ENCODE peak calls at places on chromosomes 6 and 20, in four cellular contexts. T is sigmoid colon; K is CD8-positive, alpha-beta T cell; D is Karpas-422. O is an unnamed sample.
A peak's percentile ranks its signal among the peaks of the same experiment; 100 is the strongest.

GRCh38 chr6:156779206-156780116 is 2.3 kb downstream of the ARID1B start:
- DNase-seq in K (peak; percentile 52), D (peak; percentile 78), T (peak; percentile 74), O (peak; percentile 39)

GRCh38 chr20:38893485-38894090 is 32.6 kb upstream of the FAM83D start:
- DNase-seq in T (no peak), K (peak; percentile 81), D (peak; percentile 89), O (peak; percentile 84)

GRCh38 chr6:137878810-137879285 is 11.8 kb downstream of the TNFAIP3 start:
- DNase-seq in K (no peak), D (no peak), T (peak; percentile 65), O (no peak)

GRCh38 chr6:1949533-1949932 is 295.9 kb downstream of the GMDS start:
- DNase-seq in K (no peak), D (no peak), T (no peak), O (no peak)

GRCh38 chr6:106223300-106223930 is 102.1 kb downstream of the ATG5 start:
- DNase-seq in T (no peak), K (peak; percentile 75), D (peak; percentile 89), O (peak; percentile 57)

GRCh38 chr6:132405143-132405915 is 4.1 kb upstream of the MOXD1 start:
- DNase-seq in D (no peak), K (no peak), T (no peak), O (no peak)

GRCh38 chr6:505374-505773 is 113.8 kb downstream of the IRF4 start:
- DNase-seq in K (no peak), T (no peak), D (no peak), O (no peak)

GRCh38 chr6:134152767-134153485 is 100.5 kb upstream of the SLC2A12 start:
- DNase-seq in T (no peak), D (no peak), K (no peak), O (no peak)

GRCh38 chr20:48583801-48584200 is 244.0 kb downstream of the PREX1 start:
- DNase-seq in K (no peak), T (peak; percentile 46), D (no peak), O (no peak)

GRCh38 chr20:36656733-36657132 is 10.7 kb upstream of the SLA2 start:
- DNase-seq in T (no peak), K (no peak), D (no peak), O (no peak)

GRCh38 chr6:155171109-155171746 is 92.6 kb upstream of the CLDN20 start:
- DNase-seq in D (no peak), K (peak; percentile 64), T (peak; percentile 72), O (no peak)

GRCh38 chr6:12545141-12545540 is 171.4 kb upstream of the PHACTR1 start:
- DNase-seq in D (no peak), K (no peak), T (no peak), O (no peak)

GRCh38 chr6:3455490-3456394 is 1.1 kb downstream of the SLC22A23 start:
- DNase-seq in T (peak; percentile 69), K (peak; percentile 18), D (no peak), O (peak; percentile 4)

GRCh38 chr6:4611441-4612129 is 164.6 kb upstream of the CDYL start:
- DNase-seq in T (peak; percentile 78), K (no peak), D (no peak), O (no peak)

GRCh38 chr20:50054626-50055511 is 58.1 kb downstream of the UBE2V1 start:
- DNase-seq in K (no peak), D (no peak), T (no peak), O (peak; percentile 97)

GRCh38 chr6:136792066-136792944 is at the start of gene MAP3K5:
- DNase-seq in T (peak; percentile 89), K (peak; percentile 90), D (peak; percentile 91), O (peak; percentile 77)

GRCh38 chr6:3751019-3751729 is at the start of gene PXDC1:
- DNase-seq in K (no peak), T (no peak), D (no peak), O (no peak)

GRCh38 chr6:162753775-162754174 is 26.0 kb downstream of the PACRG start:
- DNase-seq in D (no peak), T (no peak), K (no peak), O (no peak)

GRCh38 chr6:89063881-89064280 is 16.7 kb upstream of the PNRC1 start:
- DNase-seq in K (no peak), D (no peak), T (no peak), O (no peak)

GRCh38 chr20:16415079-16415478 is 158.2 kb downstream of the KIF16B start:
- DNase-seq in T (no peak), K (no peak), D (no peak), O (no peak)

GRCh38 chr6:104955927-104956662 is 812 bp upstream of the LIN28B start:
- DNase-seq in K (no peak), D (peak; percentile 62), T (no peak), O (no peak)

GRCh38 chr20:48774696-48775095 is 53.1 kb downstream of the PREX1 start:
- DNase-seq in K (no peak), T (no peak), D (no peak), O (no peak)

GRCh38 chr6:19837511-19838441 is 606 bp downstream of the ID4 start:
- DNase-seq in K (no peak), D (no peak), T (peak; percentile 68), O (peak; percentile 5)

GRCh38 chr6:37514377-37514776 is 14.7 kb upstream of the CCDC167 start:
- DNase-seq in T (no peak), K (peak; percentile 32), D (no peak), O (no peak)

GRCh38 chr20:41456341-41456740 is 89.7 kb upstream of the EMILIN3 start:
- DNase-seq in D (no peak), K (no peak), T (no peak), O (no peak)

GRCh38 chr20:34579936-34580587 is 21.5 kb downstream of the MAP1LC3A start:
- DNase-seq in D (peak; percentile 65), K (no peak), T (no peak), O (no peak)

GRCh38 chr6:7219310-7219709 is 93.7 kb downstream of the SSR1 start:
- DNase-seq in K (no peak), D (no peak), T (no peak), O (no peak)

GRCh38 chr6:32109765-32110160 is 625 bp upstream of the TNXB start:
- DNase-seq in D (no peak), T (no peak), K (no peak), O (no peak)

GRCh38 chr6:32112436-32112980 is 3.4 kb upstream of the TNXB start:
- DNase-seq in T (peak; percentile 87), D (no peak), K (no peak), O (no peak)

GRCh38 chr6:32109114-32109764 is at the start of gene TNXB:
- DNase-seq in T (no peak), K (no peak), D (no peak), O (no peak)

GRCh38 chr6:32111424-32112066 is 2.4 kb upstream of the TNXB start:
- DNase-seq in K (no peak), T (peak; percentile 89), D (no peak), O (no peak)

GRCh38 chr6:32110632-32111031 is 1.5 kb upstream of the TNXB start:
- DNase-seq in K (no peak), D (no peak), T (peak; percentile 78), O (no peak)
- H3K4me3 ChIP-seq in K (no peak overlapping the region), D (no peak overlapping the region), T (no peak overlapping the region), O (no peak overlapping the region)

DNA sequence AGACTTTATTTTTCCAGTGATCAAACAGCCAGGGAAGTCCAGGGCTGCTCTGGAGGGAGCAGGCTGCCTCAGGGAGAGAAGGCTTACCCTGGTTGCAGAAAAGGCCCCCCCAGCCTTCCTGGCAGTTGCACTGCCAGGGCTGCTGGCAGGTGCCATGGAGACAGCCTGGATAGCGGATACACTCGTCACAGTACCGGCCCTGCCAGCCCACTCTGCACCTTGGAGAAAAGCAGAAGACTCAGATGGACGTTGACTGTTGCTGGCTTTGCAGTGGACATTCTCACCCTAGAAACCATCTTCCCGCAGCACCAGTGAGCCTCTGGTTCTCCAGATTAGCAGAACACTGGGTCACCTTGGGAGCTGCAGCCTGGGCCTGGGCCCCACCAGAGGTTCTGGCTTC is 5.4 kb downstream of the DLL1 start:
- DNase-seq in T (peak; percentile 45), D (no peak), K (no peak), O (no peak)
- H3K4me3 ChIP-seq in T (no peak overlapping the region), D (no peak overlapping the region), K (no peak overlapping the region), O (peak overlapping the region; percentile 58)

GRCh38 chr6:116060572-116061283 is at the start of gene FRK:
- DNase-seq in K (no peak), T (no peak), D (no peak), O (peak; percentile 63)
- H3K4me3 ChIP-seq in K (no peak within 1 kb of the TSS), T (peak within 1 kb of the TSS; percentile 26), D (no peak within 1 kb of the TSS), O (peak within 1 kb of the TSS; percentile 56)

GRCh38 chr20:10297223-10297622 is 78.6 kb downstream of the SNAP25 start:
- DNase-seq in D (no peak), T (no peak), K (no peak), O (no peak)
- H3K4me3 ChIP-seq in D (no peak overlapping the region), T (no peak overlapping the region), K (no peak overlapping the region), O (no peak overlapping the region)

DNA sequence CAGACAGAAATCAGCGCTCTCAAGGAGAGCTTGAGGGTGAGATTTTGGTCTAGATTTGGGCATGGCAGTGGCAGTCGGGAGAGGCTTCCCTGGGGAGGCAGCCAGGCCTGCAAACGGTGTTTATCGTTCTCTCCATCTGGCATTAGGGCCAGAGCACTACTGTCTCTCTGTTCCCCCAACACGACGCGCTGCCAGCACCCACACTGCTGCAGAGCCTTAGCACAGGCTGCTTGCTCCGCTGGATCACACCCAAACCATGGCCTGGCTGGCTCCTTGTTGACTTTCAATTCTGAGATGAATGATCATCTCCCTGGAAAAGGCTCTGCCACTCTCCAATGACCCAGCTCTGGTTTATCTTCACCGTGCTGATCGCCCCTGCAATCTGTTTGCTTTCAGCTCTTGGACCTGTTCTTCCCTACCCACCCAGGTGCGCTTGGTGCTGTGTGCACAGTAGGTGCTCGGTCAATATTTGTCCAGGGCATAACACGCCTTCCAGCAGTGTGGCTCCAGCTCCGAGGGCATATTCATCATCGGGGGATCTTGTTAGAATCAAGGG is 106.1 kb downstream of the TFAP2C start:
- DNase-seq in K (no peak), D (no peak), T (peak; percentile 84), O (no peak)
- H3K4me3 ChIP-seq in K (no peak overlapping the region), D (no peak overlapping the region), T (no peak overlapping the region), O (no peak overlapping the region)

DNA sequence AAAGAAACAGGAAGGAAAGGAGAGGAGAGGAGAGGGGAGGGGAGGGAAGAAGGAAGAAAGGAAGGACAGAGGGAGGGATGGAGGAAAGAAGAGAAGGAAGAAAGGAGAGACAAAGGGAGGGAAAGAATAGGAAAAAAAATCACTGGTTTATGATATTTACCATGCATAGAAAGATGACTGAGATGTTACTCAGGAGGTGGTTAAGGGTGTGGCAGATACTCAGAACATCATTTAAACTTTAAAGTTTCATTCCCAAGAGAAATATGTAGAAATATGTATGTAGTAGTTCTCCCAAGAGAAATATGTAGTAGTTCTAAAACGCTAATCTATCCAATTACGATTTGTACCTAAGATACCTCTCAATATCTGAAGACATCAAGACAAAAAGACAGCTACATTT is 539.1 kb downstream of the CDH26 start:
- DNase-seq in T (no peak), K (no peak), D (no peak), O (no peak)
- H3K4me3 ChIP-seq in T (no peak overlapping the region), K (no peak overlapping the region), D (no peak overlapping the region), O (no peak overlapping the region)

GRCh38 chr6:119296036-119297035 is 53.2 kb downstream of the MAN1A1 start:
- DNase-seq in D (no peak), T (no peak), K (no peak), O (no peak)
- H3K4me3 ChIP-seq in D (no peak overlapping the region), T (no peak overlapping the region), K (no peak overlapping the region), O (no peak overlapping the region)

DNA sequence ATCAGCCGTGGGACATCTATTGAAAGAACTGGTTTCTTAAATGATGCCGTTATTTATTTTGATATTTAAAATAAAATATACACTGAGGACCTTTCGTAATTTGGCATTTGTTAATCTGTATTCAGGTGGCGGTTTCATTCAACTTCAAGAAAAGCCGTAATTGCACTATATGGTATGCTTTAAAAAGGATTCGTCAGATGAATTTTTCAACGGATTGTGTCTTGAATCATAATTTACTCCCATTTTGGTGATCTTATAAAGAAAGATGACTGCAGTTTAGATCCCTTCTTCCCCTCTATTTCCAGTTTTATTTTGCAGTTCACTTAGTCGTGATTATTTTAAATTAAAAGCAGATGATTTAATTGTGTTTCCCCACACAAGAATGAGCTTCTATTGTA is 761 bp downstream of the KLHL32 start:
- DNase-seq in T (no peak), D (no peak), K (no peak), O (no peak)
- H3K4me3 ChIP-seq in T (peak overlapping the region; percentile 70), D (peak overlapping the region; percentile 89), K (peak overlapping the region; percentile 89), O (peak overlapping the region; percentile 72)